ENCODE peak calls at places on chromosomes 16 and 17, in four cellular contexts. Y is Peyer's patch, X is BJ, U is heart right ventricle. P is an unnamed sample. For H3K36me3, the result is how much of the 10 kb centered on the place peaks cover.

GRCh38 chr17:81646869-81647600 is 9.3 kb downstream of the PDE6G start:
- DNase-seq in X (no peak), U (no peak), Y (no peak), P (no peak)

GRCh38 chr16:31535737-31536136 is 8.0 kb downstream of the AHSP start:
- DNase-seq in X (no peak), Y (no peak), U (no peak), P (no peak)

GRCh38 chr17:6070280-6070894 is at the start of gene WSCD1:
- DNase-seq in Y (no peak), X (no peak), U (no peak), P (no peak)

GRCh38 chr17:82302991-82303943 is 14.1 kb downstream of the CD7 start:
- DNase-seq in U (no peak), X (no peak), Y (peak), P (peak)

GRCh38 chr16:66093217-66093616 is 273.3 kb upstream of the CDH5 start:
- DNase-seq in X (no peak), Y (no peak), U (no peak), P (no peak)

GRCh38 chr17:43200127-43200526 is 11.5 kb upstream of the TMEM106A start:
- DNase-seq in U (no peak), X (no peak), Y (no peak), P (no peak)

GRCh38 chr16:84332975-84333684 is 35.2 kb upstream of the ATP2C2 start:
- DNase-seq in X (no peak), U (no peak), Y (no peak), P (peak)

GRCh38 chr17:4195306-4195705 is 52.3 kb downstream of the CYB5D2 start:
- DNase-seq in X (no peak), Y (no peak), U (no peak), P (no peak)

GRCh38 chr17:73249700-73250099 is 12.0 kb downstream of the CPSF4L start:
- DNase-seq in U (no peak), Y (no peak), X (no peak), P (no peak)

GRCh38 chr16:70512456-70512855 is 10.9 kb downstream of the COG4 start:
- DNase-seq in X (no peak), U (no peak), Y (no peak), P (no peak)

GRCh38 chr17:76089680-76090516 is 10.9 kb downstream of the ZACN start:
- DNase-seq in X (no peak), U (no peak), Y (no peak), P (no peak)

GRCh38 chr17:4833941-4834501 is 881 bp downstream of the MINK1 start:
- DNase-seq in X (no peak), Y (peak), U (peak), P (peak)

GRCh38 chr16:68470461-68471150 is 22.3 kb upstream of the SMPD3 start:
- DNase-seq in Y (peak), X (no peak), U (peak), P (peak)

GRCh38 chr17:12078791-12079190 is 58.1 kb downstream of the MAP2K4 start:
- DNase-seq in U (no peak), Y (no peak), X (peak), P (no peak)

GRCh38 chr17:58318065-58318481 is 10.5 kb downstream of the TSPOAP1 start:
- DNase-seq in U (no peak), Y (no peak), X (no peak), P (peak)

GRCh38 chr17:67520916-67521772 is 144.1 kb downstream of the PITPNC1 start:
- DNase-seq in X (no peak), Y (no peak), U (no peak), P (no peak)

GRCh38 chr17:44610871-44611270 is 45.4 kb upstream of the MEIOC start:
- DNase-seq in X (no peak), U (no peak), Y (no peak), P (no peak)

GRCh38 chr17:66165537-66166123 is 26.3 kb downstream of the CEP112 start:
- DNase-seq in U (no peak), Y (no peak), X (peak), P (no peak)

GRCh38 chr17:10631048-10631700 is 25.9 kb downstream of the MYH3 start:
- DNase-seq in Y (no peak), X (no peak), U (no peak), P (no peak)

GRCh38 chr16:25893332-25893731 is 201.6 kb downstream of the HS3ST4 start:
- DNase-seq in Y (no peak), X (no peak), U (no peak), P (no peak)

GRCh38 chr17:1997587-1998425 is 27.3 kb downstream of the RTN4RL1 start:
- DNase-seq in Y (no peak), X (no peak), U (no peak), P (peak)

GRCh38 chr17:82772026-82772425 is 20.2 kb downstream of the TBCD start:
- DNase-seq in U (no peak), Y (no peak), X (no peak), P (no peak)

GRCh38 chr17:62644487-62645173 is 17.2 kb downstream of the MRC2 start:
- DNase-seq in X (no peak), U (no peak), Y (no peak), P (peak)

GRCh38 chr16:83717814-83718213 is 90.0 kb upstream of the HSBP1 start:
- DNase-seq in Y (no peak), X (peak), U (peak), P (no peak)

GRCh38 chr16:8649829-8650554 is 24.4 kb upstream of the ABAT start:
- DNase-seq in X (no peak), Y (no peak), U (no peak), P (no peak)

GRCh38 chr16:70529051-70529777 is 5.6 kb downstream of the SF3B3 start:
- DNase-seq in X (peak), Y (no peak), U (no peak), P (no peak)

GRCh38 chr16:58026139-58026704 is 668 bp downstream of the MMP15 start:
- DNase-seq in U (no peak), X (no peak), Y (no peak), P (peak)

GRCh38 chr17:79372470-79373238 is 238.2 kb downstream of the RBFOX3 start:
- DNase-seq in Y (no peak), U (no peak), X (no peak), P (no peak)

GRCh38 chr16:23464196-23464595 is 11.2 kb upstream of the COG7 start:
- DNase-seq in Y (no peak), U (no peak), X (no peak), P (no peak)

DNA sequence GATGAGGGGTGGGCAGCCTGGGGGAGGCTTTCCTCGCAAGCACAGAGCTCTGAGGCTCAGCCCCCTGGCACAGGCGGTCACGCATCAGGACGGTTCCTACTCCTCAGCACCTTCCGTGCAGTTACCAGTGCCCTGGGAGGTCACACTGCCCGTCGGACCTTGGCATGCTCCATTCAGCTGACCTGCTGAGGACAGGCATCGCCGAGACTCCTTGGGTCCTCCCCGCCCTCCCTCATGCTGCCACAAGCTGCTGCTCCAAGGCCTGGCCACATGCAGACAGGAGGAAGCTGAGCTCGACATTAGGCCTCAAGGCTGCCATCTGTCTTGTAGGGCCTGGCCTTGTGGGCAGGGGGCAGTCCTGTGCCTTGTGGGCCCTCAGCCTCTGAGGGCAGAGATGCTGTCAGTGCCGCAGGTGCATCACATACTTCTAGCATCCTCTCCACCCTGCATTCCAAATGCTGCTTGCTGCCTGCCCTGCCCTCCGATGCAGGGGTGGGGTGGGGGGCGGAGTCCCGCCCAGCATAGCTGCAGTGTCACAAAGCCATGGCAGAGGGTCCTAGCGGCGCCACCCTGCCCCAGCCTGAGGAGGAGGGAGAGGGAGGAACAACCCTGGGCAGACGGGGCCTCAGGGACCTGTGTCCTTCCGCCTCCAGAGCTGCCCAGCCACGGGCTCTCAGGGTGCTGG is 9.3 kb downstream of the C16orf90 start:
- DNase-seq in U (no peak), Y (no peak), X (no peak), P (no peak)
- H3K36me3 ChIP-seq in U (half or more), Y (under half), X (under half), P (half or more)

DNA sequence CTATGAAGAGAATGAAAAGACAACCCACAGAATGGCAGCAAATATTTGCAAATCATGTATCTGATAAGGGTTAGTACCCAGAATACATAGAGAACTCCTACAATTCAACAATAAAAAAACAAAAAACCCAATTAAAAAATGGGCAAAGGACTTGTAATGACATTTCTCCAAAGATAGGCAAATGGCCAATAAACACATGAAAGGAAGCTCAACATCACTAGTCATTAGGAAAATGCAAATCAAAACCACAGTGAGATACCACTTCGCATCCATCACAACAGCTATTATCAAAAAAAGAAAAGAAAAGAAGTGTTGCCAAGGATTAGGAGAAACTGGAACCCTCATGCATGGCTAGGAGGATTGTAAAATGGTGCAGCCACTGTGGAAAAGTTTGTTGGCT is 45.1 kb upstream of the ARL6IP1 start:
- DNase-seq in U (no peak), Y (no peak), X (no peak), P (no peak)
- H3K36me3 ChIP-seq in U (half or more), Y (under half), X (under half), P (half or more)

GRCh38 chr16:85825326-85825725 is 25.8 kb downstream of the COX4I1 start:
- DNase-seq in U (no peak), Y (no peak), X (no peak), P (no peak)
- H3K36me3 ChIP-seq in U (under half), Y (under half), X (under half), P (under half)

GRCh38 chr16:53495325-53495724 is 7.7 kb downstream of the AKTIP start:
- DNase-seq in U (no peak), X (no peak), Y (no peak), P (no peak)
- H3K36me3 ChIP-seq in U (half or more), X (under half), Y (under half), P (half or more)

DNA sequence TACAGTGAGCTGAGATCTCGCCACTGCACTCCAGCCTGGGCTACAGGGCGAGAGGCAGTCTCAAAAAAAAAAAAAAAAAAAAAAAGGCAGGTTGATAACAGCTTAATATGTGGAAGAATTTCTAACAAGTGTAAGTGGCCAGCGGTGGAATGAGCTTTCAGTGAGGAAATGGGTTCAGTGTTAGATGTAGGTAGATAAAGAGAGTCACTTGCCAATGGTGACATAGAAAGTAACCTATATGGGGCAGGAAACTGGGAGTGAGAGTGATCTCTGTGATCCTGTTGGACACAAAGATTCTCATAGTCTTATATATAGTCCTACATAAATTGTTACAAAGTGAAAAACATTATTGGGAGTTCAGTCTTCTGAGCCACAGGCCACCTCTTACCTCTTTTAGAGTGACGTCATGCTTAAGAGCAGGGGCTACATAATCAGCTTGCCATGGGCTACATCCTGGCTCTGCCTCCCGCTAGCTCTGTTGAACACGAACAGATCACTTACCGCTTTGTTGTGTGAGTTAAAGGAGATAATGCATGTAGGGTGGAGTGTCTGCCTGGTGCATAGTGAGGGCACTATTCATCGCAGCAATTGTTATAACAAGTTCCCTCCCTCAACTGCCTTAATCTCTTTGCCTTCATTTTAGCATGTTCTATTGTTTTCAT is 110.2 kb upstream of the ELAC2 start:
- DNase-seq in Y (no peak), X (no peak), U (no peak), P (no peak)
- H3K36me3 ChIP-seq in Y (under half), X (under half), U (under half), P (under half)

P was measured in upper lobe of right lung.